ENCODE peak calls at places on chromosomes 16 and 17, in four cellular contexts. O is iris pigment epithelial cell; D is CMK; G is CD4-positive, alpha-beta T cell. A is an unnamed sample.

GRCh38 chr16:50603206-50604064 is 55.2 kb downstream of the NKD1 start:
- DNase-seq in O (peak; percentile 26), G (no peak), D (no peak), A (no peak)

GRCh38 chr17:78242024-78242742 is 10.8 kb downstream of the TMEM235 start:
- DNase-seq in D (no peak), G (no peak), O (no peak), A (no peak)

GRCh38 chr16:86478779-86479178 is 31.5 kb upstream of the FOXF1 start:
- DNase-seq in D (no peak), O (no peak), G (no peak), A (no peak)

GRCh38 chr17:40870136-40870535 is 3.1 kb upstream of the KRT12 start:
- DNase-seq in D (no peak), O (no peak), G (no peak), A (no peak)

GRCh38 chr17:4739122-4740024 is at the start of the genes CXCL16 and ZMYND15:
- DNase-seq in O (peak; percentile 36), D (no peak), G (peak; percentile 48), A (no peak)

GRCh38 chr17:17109231-17109630 is 67.0 kb downstream of the MPRIP start:
- DNase-seq in G (no peak), O (no peak), D (no peak), A (no peak)

GRCh38 chr17:16937431-16937830 is 34.5 kb downstream of the TNFRSF13B start:
- DNase-seq in G (no peak), O (no peak), D (no peak), A (no peak)

GRCh38 chr16:75476817-75477216 is 12.3 kb upstream of the TMEM170A start:
- DNase-seq in G (no peak), O (no peak), D (no peak), A (no peak)